ENCODE peak calls at places on chromosomes 3 and 15, in seven cellular contexts. S is T-cell, K is endothelial cell, C is uterus, W is SK-MEL-5, I is retina, F is GM20000. J is an unnamed sample.

GRCh38 chr3:172522871-172523818 is at the start of gene TNFSF10:
- DNase-seq in I (peak), F (peak), S (peak), W (no peak), C (peak), K (peak), J (peak)

GRCh38 chr3:157110761-157111238 is 49.1 kb downstream of the CCNL1 start:
- DNase-seq in F (no peak), W (no peak), S (no peak), I (no peak), C (no peak), K (no peak), J (peak)

GRCh38 chr15:40696228-40696627 is 1.3 kb downstream of the RAD51 start:
- DNase-seq in C (no peak), I (no peak), W (no peak), F (no peak), S (no peak), K (no peak), J (no peak)

GRCh38 chr3:119695480-119695879 is 7.3 kb upstream of the CFAP91 start:
- DNase-seq in S (no peak), F (no peak), C (no peak), I (no peak), W (peak), K (no peak), J (peak)

GRCh38 chr15:51801391-51801835 is 28.0 kb upstream of the TMOD3 start:
- DNase-seq in I (peak), C (no peak), K (peak), S (no peak), F (peak), W (peak), J (peak)

GRCh38 chr15:78873796-78874761 is 1.4 kb downstream of the MORF4L1 start:
- DNase-seq in W (peak), K (no peak), S (peak), C (peak), F (no peak), I (peak), J (peak)

GRCh38 chr3:71585126-71585525 is 1.6 kb upstream of the FOXP1 start:
- DNase-seq in S (no peak), C (no peak), W (no peak), F (no peak), I (no peak), K (no peak), J (peak)

GRCh38 chr15:89364341-89364740 is 29.7 kb upstream of the POLG start:
- DNase-seq in K (no peak), S (no peak), I (no peak), C (no peak), W (no peak), F (no peak), J (no peak)

GRCh38 chr3:100402150-100402706 is 889 bp downstream of the LNP1 start:
- DNase-seq in S (no peak), I (peak), W (peak), F (no peak), K (no peak), C (no peak), J (peak)

GRCh38 chr15:33048255-33048654 is 146.3 kb downstream of the FMN1 start:
- DNase-seq in K (no peak), W (no peak), S (no peak), I (no peak), F (no peak), C (no peak), J (peak)